ENCODE peak calls at places on chromosomes 12 and 14, in six cellular contexts. L is erythroblast, F is tibial nerve, X is Peyer's patch, S is heart left ventricle, R is body of pancreas. M is an unnamed sample.

GRCh38 chr12:53505555-53506449 is 1.5 kb downstream of the NPFF start:
- DNase-seq in L (no peak), X (no peak), R (no peak), S (no peak), F (no peak), M (no peak)

GRCh38 chr14:64550539-64551333 is 975 bp downstream of the PPP1R36 start:
- DNase-seq in L (no peak), S (no peak), R (no peak), F (no peak), X (no peak), M (no peak)

GRCh38 chr12:106902053-106902452 is 53.7 kb upstream of the TMEM263 start:
- DNase-seq in L (no peak), R (no peak), X (no peak), F (no peak), S (no peak), M (no peak)

GRCh38 chr14:75041613-75042012 is 9.7 kb downstream of the MLH3 start:
- DNase-seq in R (no peak), S (no peak), L (no peak), F (no peak), X (no peak), M (no peak)

GRCh38 chr14:100096656-100097055 is 31.4 kb downstream of the EVL start:
- DNase-seq in X (no peak), L (no peak), R (no peak), F (no peak), S (no peak), M (no peak)

GRCh38 chr14:99779751-99780150 is 13.5 kb upstream of the EML1 start:
- DNase-seq in R (no peak), S (no peak), F (no peak), L (no peak), X (no peak), M (no peak)

GRCh38 chr12:96212456-96213375 is 18.5 kb downstream of the ELK3 start:
- DNase-seq in S (no peak), F (no peak), L (no peak), X (no peak), R (no peak), M (no peak)

GRCh38 chr12:946656-947055 is 2.8 kb downstream of the RAD52 start:
- DNase-seq in X (no peak), L (no peak), F (no peak), R (no peak), S (no peak), M (no peak)

GRCh38 chr12:48038085-48038484 is 33.8 kb upstream of the COL2A1 start:
- DNase-seq in X (no peak), L (no peak), R (no peak), F (no peak), S (no peak), M (no peak)
- TF ChIP-seq POLR2A in X (no peak), L (no peak), R (no peak), F (no peak), S (no peak), M (no peak)

GRCh38 chr12:121128908-121129704 is 3.6 kb upstream of the P2RX7 start:
- DNase-seq in F (peak), S (peak), X (peak), L (peak), R (peak), M (peak)
- TF ChIP-seq POLR2A in F (peak), S (no peak), X (no peak), L (no peak), R (no peak), M (no peak)

GRCh38 chr14:73644531-73645247 is at the start of gene DNAL1:
- DNase-seq in S (peak), L (peak), F (peak), X (peak), R (peak), M (peak)
- TF ChIP-seq POLR2A in S (no peak), L (peak), F (peak), X (peak), R (peak), M (peak)

GRCh38 chr12:50764116-50764860 is 387 bp downstream of the ATF1 start:
- DNase-seq in R (no peak), S (no peak), L (peak), F (no peak), X (no peak), M (no peak)
- TF ChIP-seq POLR2A in R (no peak), S (no peak), L (no peak), F (no peak), X (no peak), M (no peak)

DNA sequence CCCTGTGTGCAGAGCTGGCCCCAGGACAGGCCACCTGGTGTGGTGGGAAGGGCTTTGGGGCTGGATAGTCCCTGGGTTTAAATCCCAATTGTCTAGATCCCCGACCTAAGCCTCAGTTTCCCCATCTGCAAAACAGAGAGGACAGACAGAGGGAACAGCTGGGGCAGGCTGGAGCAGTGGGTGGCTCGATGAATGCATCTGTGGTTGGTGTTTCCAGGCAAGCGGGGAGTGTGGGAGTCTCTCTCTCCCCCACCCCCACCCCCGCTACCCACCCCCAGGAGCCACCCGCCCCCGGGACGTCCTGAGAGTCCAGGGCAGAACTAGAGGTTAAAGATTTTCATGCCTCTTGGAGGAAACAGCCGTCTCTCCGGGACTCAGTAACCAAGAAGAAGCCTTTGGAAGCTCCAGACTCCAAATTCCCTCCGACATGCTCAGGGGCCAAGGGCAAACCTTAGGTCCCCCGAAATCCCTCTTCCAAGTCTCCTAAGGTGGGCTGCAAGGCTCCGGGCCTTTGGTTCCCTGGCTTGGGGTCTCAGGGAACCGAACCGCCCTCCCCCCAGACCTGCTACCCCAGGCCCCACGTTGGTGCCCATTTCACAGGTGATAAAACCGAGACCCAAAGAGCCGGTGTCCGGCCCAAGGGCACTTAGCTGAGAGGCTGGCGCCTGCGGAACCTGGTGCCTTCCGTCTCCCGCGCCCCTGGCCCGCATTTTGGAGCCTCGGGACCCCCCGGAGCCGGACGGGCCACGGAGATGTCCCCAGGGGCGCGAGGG is 478 bp downstream of the TRPV4 start:
- DNase-seq in L (no peak), S (no peak), F (no peak), X (no peak), R (no peak), M (no peak)
- TF ChIP-seq POLR2A in L (no peak), S (no peak), F (no peak), X (no peak), R (no peak), M (no peak)

GRCh38 chr14:50776522-50776921 is 54.4 kb downstream of the NIN start:
- DNase-seq in S (no peak), R (no peak), L (no peak), X (no peak), F (no peak), M (no peak)

GRCh38 chr14:50780393-50780792 is 50.6 kb downstream of the NIN start:
- DNase-seq in X (no peak), L (no peak), R (no peak), S (no peak), F (no peak), M (no peak)

GRCh38 chr14:50775357-50775756 is 55.6 kb downstream of the NIN start:
- DNase-seq in L (no peak), X (no peak), R (no peak), F (no peak), S (no peak), M (no peak)

GRCh38 chr14:50774542-50775267 is 56.3 kb downstream of the NIN start:
- DNase-seq in X (no peak), L (no peak), F (peak), S (no peak), R (no peak), M (no peak)

GRCh38 chr14:50778757-50779483 is 52.0 kb downstream of the NIN start:
- DNase-seq in R (no peak), S (no peak), X (no peak), F (no peak), L (no peak), M (no peak)
- TF ChIP-seq POLR2A in R (no peak), S (no peak), X (no peak), F (no peak), L (no peak), M (no peak)